ENCODE peak calls at places on chromosomes 2 and 18, in seven cellular contexts. One of them, this sample, is unnamed. For H3K4me1, the result is how much of the 10 kb centered on the place peaks cover.

GRCh38 chr18:25669741-25670140 is 317.8 kb upstream of the ZNF521 start:
- DNase-seq in PC-9: no peak
- DNase-seq in cardiac muscle cell: no peak
- DNase-seq in IMR-90: no peak
- DNase-seq in CD8-positive, alpha-beta memory T cell: no peak
- DNase-seq in stomach: no peak
- DNase-seq in aorta: no peak
- DNase-seq in this sample: no peak

GRCh38 chr2:209872675-209873074 is 101.0 kb downstream of the UNC80 start:
- DNase-seq in PC-9: peak
- DNase-seq in cardiac muscle cell: peak
- DNase-seq in IMR-90: no peak
- DNase-seq in CD8-positive, alpha-beta memory T cell: no peak
- DNase-seq in stomach: peak
- DNase-seq in aorta: no peak
- DNase-seq in this sample: peak

GRCh38 chr2:235300368-235301201 is 193.3 kb upstream of the AGAP1 start:
- DNase-seq in PC-9: peak
- DNase-seq in cardiac muscle cell: peak
- DNase-seq in IMR-90: peak
- DNase-seq in CD8-positive, alpha-beta memory T cell: no peak
- DNase-seq in stomach: no peak
- DNase-seq in aorta: no peak
- DNase-seq in this sample: peak

GRCh38 chr2:39403311-39403710 is 33.8 kb downstream of the MAP4K3 start:
- DNase-seq in PC-9: no peak
- DNase-seq in cardiac muscle cell: peak
- DNase-seq in IMR-90: peak
- DNase-seq in CD8-positive, alpha-beta memory T cell: no peak
- DNase-seq in stomach: no peak
- DNase-seq in aorta: peak
- DNase-seq in this sample: no peak

GRCh38 chr2:48397846-48398245 is 132.1 kb upstream of the STON1 start:
- DNase-seq in PC-9: no peak
- DNase-seq in cardiac muscle cell: peak
- DNase-seq in IMR-90: no peak
- DNase-seq in CD8-positive, alpha-beta memory T cell: no peak
- DNase-seq in stomach: no peak
- DNase-seq in aorta: no peak
- DNase-seq in this sample: no peak

GRCh38 chr2:150169230-150169629 is 318.2 kb downstream of the RND3 start:
- DNase-seq in PC-9: no peak
- DNase-seq in cardiac muscle cell: peak
- DNase-seq in IMR-90: peak
- DNase-seq in CD8-positive, alpha-beta memory T cell: no peak
- DNase-seq in stomach: peak
- DNase-seq in aorta: peak
- DNase-seq in this sample: peak

GRCh38 chr2:146417942-146418341 is 1426.9 kb upstream of the ACVR2A start:
- DNase-seq in PC-9: no peak
- DNase-seq in cardiac muscle cell: no peak
- DNase-seq in IMR-90: no peak
- DNase-seq in CD8-positive, alpha-beta memory T cell: no peak
- DNase-seq in stomach: no peak
- DNase-seq in aorta: no peak
- DNase-seq in this sample: no peak

GRCh38 chr2:169709335-169709734 is 15.1 kb downstream of the PHOSPHO2 start:
- DNase-seq in PC-9: no peak
- DNase-seq in cardiac muscle cell: peak
- DNase-seq in IMR-90: no peak
- DNase-seq in CD8-positive, alpha-beta memory T cell: no peak
- DNase-seq in stomach: no peak
- DNase-seq in aorta: no peak
- DNase-seq in this sample: no peak

GRCh38 chr2:43218550-43219382 is 7.6 kb downstream of the ZFP36L2 start:
- DNase-seq in PC-9: peak
- DNase-seq in cardiac muscle cell: peak
- DNase-seq in IMR-90: peak
- DNase-seq in CD8-positive, alpha-beta memory T cell: peak
- DNase-seq in stomach: peak
- DNase-seq in aorta: peak
- DNase-seq in this sample: peak
- H3K4me1 ChIP-seq in PC-9: half or more
- H3K4me1 ChIP-seq in cardiac muscle cell: half or more
- H3K4me1 ChIP-seq in IMR-90: under half
- H3K4me1 ChIP-seq in CD8-positive, alpha-beta memory T cell: under half
- H3K4me1 ChIP-seq in stomach: half or more
- H3K4me1 ChIP-seq in aorta: under half
- H3K4me1 ChIP-seq in this sample: half or more

GRCh38 chr2:692767-693166 is 15.6 kb upstream of the TMEM18 start:
- DNase-seq in PC-9: no peak
- DNase-seq in cardiac muscle cell: no peak
- DNase-seq in IMR-90: no peak
- DNase-seq in CD8-positive, alpha-beta memory T cell: no peak
- DNase-seq in stomach: no peak
- DNase-seq in aorta: no peak
- DNase-seq in this sample: no peak

GRCh38 chr2:693606-694005 is 16.4 kb upstream of the TMEM18 start:
- DNase-seq in PC-9: no peak
- DNase-seq in cardiac muscle cell: no peak
- DNase-seq in IMR-90: peak
- DNase-seq in CD8-positive, alpha-beta memory T cell: no peak
- DNase-seq in stomach: no peak
- DNase-seq in aorta: no peak
- DNase-seq in this sample: no peak

GRCh38 chr2:692349-692748 is 15.1 kb upstream of the TMEM18 start:
- DNase-seq in PC-9: no peak
- DNase-seq in cardiac muscle cell: no peak
- DNase-seq in IMR-90: no peak
- DNase-seq in CD8-positive, alpha-beta memory T cell: no peak
- DNase-seq in stomach: no peak
- DNase-seq in aorta: no peak
- DNase-seq in this sample: no peak

GRCh38 chr2:695111-695510 is 17.9 kb upstream of the TMEM18 start:
- DNase-seq in PC-9: no peak
- DNase-seq in cardiac muscle cell: no peak
- DNase-seq in IMR-90: no peak
- DNase-seq in CD8-positive, alpha-beta memory T cell: no peak
- DNase-seq in stomach: peak
- DNase-seq in aorta: no peak
- DNase-seq in this sample: no peak

DNA sequence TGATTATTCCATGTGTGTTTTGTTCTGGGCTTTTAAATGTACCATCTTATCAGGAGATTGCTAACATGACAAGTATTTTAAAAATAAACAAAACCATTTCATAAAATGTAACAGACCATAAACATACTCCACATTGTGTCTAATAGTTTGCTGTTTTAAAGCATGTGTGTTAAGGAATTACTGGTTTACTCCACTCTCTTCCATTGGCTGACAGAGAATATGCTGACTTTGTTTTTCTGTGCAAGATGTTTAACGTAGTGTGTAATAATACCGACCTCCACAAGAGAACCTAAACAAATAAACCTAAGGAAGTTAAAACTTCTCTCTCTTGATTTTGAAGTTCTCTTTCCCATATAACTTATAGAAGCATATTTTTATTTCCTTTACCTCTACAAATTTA is 17.0 kb upstream of the TMEM18 start:
- DNase-seq in PC-9: no peak
- DNase-seq in cardiac muscle cell: no peak
- DNase-seq in IMR-90: peak
- DNase-seq in CD8-positive, alpha-beta memory T cell: no peak
- DNase-seq in stomach: no peak
- DNase-seq in aorta: no peak
- DNase-seq in this sample: no peak
- H3K27ac ChIP-seq in PC-9: no peak
- H3K27ac ChIP-seq in cardiac muscle cell: no peak
- H3K27ac ChIP-seq in IMR-90: no peak
- H3K27ac ChIP-seq in CD8-positive, alpha-beta memory T cell: no peak
- H3K27ac ChIP-seq in stomach: no peak
- H3K27ac ChIP-seq in aorta: no peak
- H3K27ac ChIP-seq in this sample: no peak

DNA sequence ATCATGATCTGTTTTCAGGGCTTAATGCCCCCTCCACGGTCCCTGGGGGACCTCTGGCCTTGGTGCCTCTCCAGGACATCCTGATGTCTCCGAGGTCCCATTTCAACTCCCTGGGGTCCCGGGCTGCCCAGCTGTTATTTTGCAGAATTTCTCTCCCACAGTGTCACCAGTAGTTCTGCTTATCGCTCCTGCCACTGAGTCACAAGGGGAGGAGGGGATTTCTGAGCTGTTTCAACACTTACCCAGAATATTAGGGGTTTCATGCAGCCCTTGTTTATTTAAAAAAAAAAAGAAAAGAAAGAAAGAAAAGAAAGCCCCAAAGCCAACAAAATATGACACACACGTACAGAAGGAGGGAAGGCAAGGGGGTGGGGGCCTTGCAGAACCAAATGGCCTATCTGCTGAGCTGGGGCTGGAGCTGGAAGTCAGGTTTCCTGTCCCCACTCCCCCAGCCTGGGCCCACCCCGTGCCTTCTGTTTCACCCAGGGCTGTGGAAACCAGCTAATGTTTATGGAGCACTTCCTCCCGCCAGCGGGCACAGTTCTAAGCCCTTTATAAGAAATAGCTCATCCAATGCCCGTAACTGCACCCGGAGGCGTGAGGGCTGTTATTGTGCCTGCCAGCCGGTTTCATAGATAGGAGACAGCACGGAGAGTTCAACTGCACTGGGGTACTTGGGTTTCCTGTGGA is 8.4 kb upstream of the ARID5A start:
- DNase-seq in PC-9: no peak
- DNase-seq in cardiac muscle cell: peak
- DNase-seq in IMR-90: peak
- DNase-seq in CD8-positive, alpha-beta memory T cell: peak
- DNase-seq in stomach: no peak
- DNase-seq in aorta: peak
- DNase-seq in this sample: peak
- H3K4me1 ChIP-seq in PC-9: under half
- H3K4me1 ChIP-seq in cardiac muscle cell: under half
- H3K4me1 ChIP-seq in IMR-90: under half
- H3K4me1 ChIP-seq in CD8-positive, alpha-beta memory T cell: half or more
- H3K4me1 ChIP-seq in stomach: under half
- H3K4me1 ChIP-seq in aorta: under half
- H3K4me1 ChIP-seq in this sample: half or more

DNA sequence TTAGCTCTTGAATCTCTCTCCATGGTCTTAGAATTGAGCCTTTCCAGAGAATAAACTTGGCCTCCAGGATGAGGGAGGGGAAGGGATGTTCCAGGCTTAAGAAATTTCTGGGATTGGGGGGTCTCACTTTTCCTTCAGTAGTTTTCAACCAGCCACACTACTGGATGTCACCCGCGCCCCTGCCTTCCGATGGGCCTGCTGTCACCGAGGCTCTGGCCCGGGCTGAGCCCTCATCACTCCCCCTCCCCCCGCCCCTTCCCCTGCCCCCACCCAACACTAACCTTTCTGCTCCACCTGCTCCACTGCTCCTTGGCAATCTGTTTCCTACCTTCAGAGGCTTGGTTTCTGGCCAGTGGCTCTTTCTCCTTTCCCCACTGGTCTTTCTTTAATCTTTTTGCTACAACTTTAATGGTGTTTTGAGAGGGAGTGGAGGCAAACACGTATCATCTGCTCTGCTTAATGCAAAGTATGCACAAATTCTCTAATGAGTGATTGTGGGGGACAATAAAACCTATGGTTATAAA is 155.2 kb downstream of the WDSUB1 start:
- DNase-seq in PC-9: no peak
- DNase-seq in cardiac muscle cell: no peak
- DNase-seq in IMR-90: no peak
- DNase-seq in CD8-positive, alpha-beta memory T cell: no peak
- DNase-seq in stomach: no peak
- DNase-seq in aorta: no peak
- DNase-seq in this sample: no peak
- H3K27ac ChIP-seq in PC-9: no peak
- H3K27ac ChIP-seq in cardiac muscle cell: no peak
- H3K27ac ChIP-seq in IMR-90: peak
- H3K27ac ChIP-seq in CD8-positive, alpha-beta memory T cell: no peak
- H3K27ac ChIP-seq in stomach: no peak
- H3K27ac ChIP-seq in aorta: no peak
- H3K27ac ChIP-seq in this sample: peak

This sample was measured in osteoblast.